ENCODE peak calls at places on chromosomes 7 and 10, in seven cellular contexts. F is spleen, R is endodermal cell, Z is aorta, W is cardiac muscle cell, N is left lung, U is right cardiac atrium. I is an unnamed sample. For H3K27me3, the result is how much of the 10 kb centered on the place peaks cover.

GRCh38 chr7:30453859-30454258 is 24.7 kb downstream of the NOD1 start:
- DNase-seq in N (no peak), U (no peak), Z (no peak), F (no peak), W (no peak), R (no peak), I (no peak)

GRCh38 chr10:44827431-44828006 is 83.6 kb upstream of the TMEM72 start:
- DNase-seq in N (no peak), R (no peak), Z (no peak), W (no peak), U (no peak), F (no peak), I (no peak)

GRCh38 chr7:35831208-35831607 is 30.4 kb downstream of the SEPTIN7 start:
- DNase-seq in U (no peak), Z (no peak), W (peak), F (no peak), R (no peak), N (no peak), I (no peak)

GRCh38 chr7:94008537-94008936 is 4.4 kb upstream of the BET1 start:
- DNase-seq in U (no peak), Z (no peak), W (no peak), R (no peak), N (no peak), F (no peak), I (no peak)

GRCh38 chr10:43409385-43410109 is 561 bp upstream of the HNRNPF start:
- DNase-seq in R (no peak), Z (peak), N (peak), W (no peak), F (peak), U (peak), I (peak)

GRCh38 chr10:54066646-54067045 is 734.4 kb downstream of the PCDH15 start:
- DNase-seq in W (no peak), F (no peak), U (no peak), R (no peak), Z (no peak), N (no peak), I (no peak)

GRCh38 chr7:90248706-90249105 is 3.7 kb downstream of the CFAP69 start:
- DNase-seq in F (no peak), W (no peak), R (no peak), U (no peak), Z (no peak), N (no peak), I (no peak)

GRCh38 chr10:50224330-50224952 is 26.9 kb downstream of the ASAH2 start:
- DNase-seq in W (peak), Z (no peak), F (no peak), N (no peak), U (no peak), R (peak), I (peak)

GRCh38 chr7:46068159-46068558 is 147.1 kb upstream of the IGFBP3 start:
- DNase-seq in N (no peak), U (no peak), W (no peak), R (no peak), F (no peak), Z (no peak), I (no peak)

GRCh38 chr10:122974034-122974433 is 6.2 kb upstream of the PSTK start:
- DNase-seq in R (no peak), Z (no peak), N (no peak), F (no peak), U (no peak), W (no peak), I (no peak)

GRCh38 chr7:128435311-128435654 is 20.4 kb upstream of the HILPDA start:
- DNase-seq in N (no peak), W (no peak), F (no peak), R (no peak), U (no peak), Z (no peak), I (no peak)

GRCh38 chr10:77195101-77195500 is 442.5 kb downstream of the KCNMA1 start:
- DNase-seq in F (no peak), W (peak), Z (no peak), R (no peak), N (no peak), U (no peak), I (no peak)

GRCh38 chr10:29140151-29140550 is 148.7 kb upstream of the LYZL1 start:
- DNase-seq in N (no peak), Z (no peak), F (no peak), U (no peak), W (no peak), R (no peak), I (no peak)

GRCh38 chr7:159022238-159022993 is 122.3 kb downstream of the VIPR2 start:
- DNase-seq in W (no peak), Z (no peak), F (peak), R (peak), U (no peak), N (peak), I (no peak)

DNA sequence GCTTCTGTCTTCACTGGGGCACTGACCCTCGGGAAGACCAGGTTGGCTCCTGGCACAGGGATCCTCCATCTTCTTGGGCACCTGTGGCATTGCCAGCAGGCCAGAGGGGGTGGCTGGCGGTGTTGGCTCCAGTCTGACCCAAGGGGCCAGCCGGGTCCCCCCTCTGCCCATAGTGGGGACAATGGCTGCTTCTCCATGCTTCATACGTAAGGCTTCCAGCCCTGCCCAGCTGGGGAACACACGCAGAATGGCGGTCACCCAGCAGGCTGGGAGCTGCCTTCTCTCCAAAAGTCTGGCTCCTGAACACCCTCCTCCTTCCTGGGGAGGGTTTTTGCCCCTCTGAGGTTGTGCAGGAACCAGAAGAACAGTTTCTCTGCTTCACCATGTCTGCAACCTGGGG is 106.8 kb downstream of the NEURL1 start:
- DNase-seq in F (no peak), R (no peak), U (no peak), Z (no peak), N (peak), W (no peak), I (no peak)
- H3K4me3 ChIP-seq in F (no peak), R (no peak), U (no peak), Z (no peak), N (no peak), W (no peak), I (no peak)

GRCh38 chr7:47195641-47196040 is 386.3 kb downstream of the TNS3 start:
- DNase-seq in W (no peak), N (no peak), F (no peak), Z (no peak), R (peak), U (no peak), I (no peak)
- H3K27me3 ChIP-seq in W (under half), N (under half), F (under half), Z (under half), R (under half), U (under half), I (under half)

GRCh38 chr7:27899601-27900000 is 159.6 kb downstream of the TAX1BP1 start:
- DNase-seq in U (no peak), N (no peak), Z (no peak), R (no peak), W (no peak), F (no peak), I (no peak)

GRCh38 chr7:27901028-27901760 is 161.2 kb downstream of the TAX1BP1 start:
- DNase-seq in W (peak), F (no peak), R (no peak), U (no peak), N (no peak), Z (no peak), I (peak)

GRCh38 chr7:27897441-27897847 is 157.5 kb downstream of the TAX1BP1 start:
- DNase-seq in F (no peak), U (no peak), W (peak), R (no peak), Z (no peak), N (no peak), I (no peak)

GRCh38 chr7:27898735-27899134 is 158.8 kb downstream of the TAX1BP1 start:
- DNase-seq in U (no peak), R (no peak), F (no peak), N (no peak), W (no peak), Z (no peak), I (no peak)

DNA sequence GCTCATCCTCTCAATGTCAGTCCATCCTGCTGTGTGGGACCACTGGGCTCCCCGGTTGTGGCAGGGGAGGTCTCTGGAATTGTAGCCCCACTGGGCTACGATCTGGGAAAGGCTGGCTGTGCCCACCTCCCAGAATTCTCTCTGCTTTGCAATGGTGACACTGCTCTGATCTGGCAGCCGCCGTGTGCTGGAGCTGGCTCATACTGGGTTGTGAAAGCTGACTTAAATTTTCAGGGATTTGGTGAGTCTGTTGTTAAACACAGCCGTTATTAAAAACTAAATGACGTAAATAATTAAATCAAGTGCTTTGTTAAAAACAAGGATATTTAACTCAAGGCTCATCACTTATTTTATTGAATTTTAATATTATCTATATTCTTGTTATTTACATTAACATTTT is 160.0 kb downstream of the TAX1BP1 start:
- DNase-seq in R (no peak), U (no peak), N (no peak), W (no peak), F (no peak), Z (no peak), I (no peak)
- H3K4me3 ChIP-seq in R (no peak), U (no peak), N (no peak), W (no peak), F (no peak), Z (no peak), I (no peak)

DNA sequence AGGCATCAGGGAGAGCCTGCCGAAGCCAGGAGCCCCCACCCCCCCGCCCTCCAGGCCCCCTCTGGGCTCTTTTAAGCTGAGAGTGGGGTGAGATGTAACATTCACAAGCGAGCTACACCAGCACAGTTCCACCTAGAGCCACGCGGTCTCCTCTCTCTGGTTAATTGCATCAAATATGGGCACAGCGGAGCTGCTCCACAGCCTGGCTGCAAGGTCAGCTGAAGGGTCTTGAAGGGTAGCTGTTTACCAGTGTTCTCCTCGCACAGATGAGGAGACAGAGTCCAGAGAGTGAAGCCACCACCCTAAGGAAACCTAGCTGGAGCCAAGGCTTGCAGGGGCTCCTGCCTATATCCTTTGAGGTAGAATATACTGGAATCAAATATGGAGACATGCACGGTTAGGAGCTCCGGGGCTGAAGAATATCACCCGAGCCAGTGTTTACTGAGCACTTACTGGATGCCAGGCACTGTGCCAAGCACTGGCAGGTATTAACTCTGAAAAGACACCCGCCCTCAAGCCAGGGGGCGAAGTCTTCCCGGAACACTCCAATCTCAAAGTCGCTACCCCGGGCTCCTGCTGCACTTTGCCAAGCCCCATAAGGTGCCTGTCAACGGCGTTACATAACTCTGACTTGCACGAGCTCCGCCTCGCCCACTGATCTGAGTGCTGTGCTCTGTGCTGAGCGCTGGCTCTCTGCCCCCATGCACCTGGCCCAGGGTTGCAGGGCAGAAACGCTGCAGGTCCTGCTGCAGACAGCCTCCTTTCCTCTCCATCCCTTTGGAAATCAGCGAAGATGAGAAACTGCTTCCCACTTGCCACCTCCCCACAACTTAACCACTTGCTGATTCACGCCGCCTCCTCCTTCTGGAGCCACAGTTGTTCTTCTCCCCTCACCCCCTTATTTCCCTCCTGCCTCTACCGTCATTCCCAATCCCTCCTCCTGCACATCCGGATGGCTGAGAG is 5.4 kb downstream of the CHST15 start:
- DNase-seq in F (no peak), W (no peak), U (no peak), N (peak), R (no peak), Z (peak), I (no peak)
- H3K27me3 ChIP-seq in F (under half), W (under half), U (under half), N (under half), R (under half), Z (under half), I (under half)

GRCh38 chr10:13830385-13830784 is 243.6 kb downstream of the PRPF18 start:
- DNase-seq in U (no peak), R (peak), F (no peak), W (no peak), N (no peak), Z (no peak), I (no peak)

GRCh38 chr10:13837966-13838365 is 251.2 kb downstream of the PRPF18 start:
- DNase-seq in W (no peak), N (no peak), R (no peak), Z (no peak), U (no peak), F (no peak), I (no peak)

GRCh38 chr10:13839030-13839429 is 252.3 kb downstream of the PRPF18 start:
- DNase-seq in Z (no peak), W (no peak), U (no peak), N (no peak), F (no peak), R (no peak), I (no peak)

GRCh38 chr10:13831711-13832110 is 244.9 kb downstream of the PRPF18 start:
- DNase-seq in R (no peak), Z (no peak), N (no peak), W (no peak), F (no peak), U (no peak), I (no peak)

GRCh38 chr10:13834581-13835286 is 248.0 kb downstream of the PRPF18 start:
- DNase-seq in N (no peak), U (peak), F (no peak), Z (no peak), W (peak), R (peak), I (no peak)
- H3K4me3 ChIP-seq in N (no peak), U (peak), F (no peak), Z (peak), W (no peak), R (no peak), I (no peak)

GRCh38 chr10:133230387-133231195 is 574 bp downstream of the UTF1 start:
- DNase-seq in Z (no peak), R (peak), W (peak), N (no peak), F (peak), U (no peak), I (peak)
- H3K27me3 ChIP-seq in Z (under half), R (half or more), W (half or more), N (half or more), F (half or more), U (under half), I (under half)

GRCh38 chr10:31133251-31133627 is 101.6 kb upstream of the ZNF438 start:
- DNase-seq in N (no peak), Z (no peak), W (no peak), F (no peak), R (no peak), U (no peak), I (no peak)
- H3K4me3 ChIP-seq in N (no peak), Z (no peak), W (no peak), F (peak), R (no peak), U (no peak), I (peak)